ENCODE peak calls at places on chromosomes 4 and X, in six cellular contexts. E, A, C, R, W and M are unnamed samples.
A peak's percentile ranks its signal among the peaks of the same experiment; 100 is the strongest.

GRCh38 chrX:154321624-154322023 is 26.0 kb downstream of the TKTL1 start:
- DNase-seq in W (no peak), R (no peak), C (no peak), E (no peak), A (no peak), M (no peak)

GRCh38 chrX:39144965-39145364 is 343.7 kb downstream of the MID1IP1 start:
- DNase-seq in W (no peak), R (no peak), E (no peak), C (no peak), A (no peak), M (no peak)

GRCh38 chr4:78764498-78764961 is 11.6 kb upstream of the BMP2K start:
- DNase-seq in C (no peak), E (no peak), R (no peak), W (no peak), A (no peak), M (no peak)

GRCh38 chrX:31021537-31021936 is 50.3 kb downstream of the FTHL17 start:
- DNase-seq in W (no peak), C (no peak), A (no peak), R (no peak), E (no peak), M (no peak)

GRCh38 chrX:54602563-54602962 is 72.5 kb downstream of the GNL3L start:
- DNase-seq in E (no peak), R (no peak), C (no peak), A (no peak), W (no peak), M (no peak)

GRCh38 chr4:2934077-2934812 is 29.0 kb downstream of the NOP14 start:
- DNase-seq in E (no peak), C (peak; percentile 53), W (no peak), R (peak; percentile 88), A (no peak), M (no peak)

GRCh38 chr4:184757810-184758209 is 23.9 kb upstream of the CENPU start:
- DNase-seq in R (no peak), A (no peak), C (no peak), E (no peak), W (no peak), M (no peak)

GRCh38 chr4:38872620-38873019 is 5.0 kb downstream of the FAM114A1 start:
- DNase-seq in R (no peak), W (no peak), C (peak; percentile 36), E (peak; percentile 85), A (no peak), M (no peak)

GRCh38 chr4:23276076-23276475 is 583.3 kb downstream of the GBA3 start:
- DNase-seq in E (no peak), A (no peak), C (no peak), W (no peak), R (no peak), M (no peak)

GRCh38 chrX:24498181-24498580 is 33.1 kb downstream of the PDK3 start:
- DNase-seq in E (no peak), R (no peak), W (no peak), C (peak; percentile 22), A (no peak), M (no peak)

GRCh38 chr4:186902361-186902760 is 178.7 kb upstream of the FAT1 start:
- DNase-seq in C (no peak), R (no peak), E (no peak), W (no peak), A (no peak), M (no peak)

GRCh38 chr4:71941001-71941400 is 90.8 kb upstream of the NPFFR2 start:
- DNase-seq in W (peak; percentile 1), R (no peak), E (no peak), C (no peak), A (no peak), M (no peak)

GRCh38 chrX:10769696-10770619 is 149.6 kb upstream of the MID1 start:
- DNase-seq in A (no peak), R (no peak), W (no peak), E (no peak), C (no peak), M (no peak)

GRCh38 chr4:653080-653821 is 20.8 kb downstream of the ATP5ME start:
- DNase-seq in R (no peak), W (no peak), E (no peak), A (no peak), C (no peak), M (no peak)

GRCh38 chr4:28269426-28269825 is 1408.8 kb downstream of the STIM2 start:
- DNase-seq in R (no peak), W (no peak), A (no peak), E (no peak), C (no peak), M (no peak)

GRCh38 chrX:119981286-119982070 is 37.9 kb upstream of the NKAP start:
- DNase-seq in E (no peak), R (no peak), C (peak; percentile 50), W (peak; percentile 42), A (no peak), M (no peak)

GRCh38 chr4:2333356-2333841 is 71.5 kb upstream of the MXD4 start:
- DNase-seq in W (no peak), R (no peak), A (no peak), E (no peak), C (no peak), M (no peak)

GRCh38 chrX:11792461-11793421 is 34.7 kb downstream of the MSL3 start:
- DNase-seq in W (no peak), A (no peak), R (no peak), C (no peak), E (no peak), M (no peak)

GRCh38 chr4:16092682-16093319 is 9.0 kb upstream of the PROM1 start:
- DNase-seq in E (no peak), C (no peak), W (no peak), A (no peak), R (no peak), M (no peak)

GRCh38 chr4:182143822-182144620 is 99.2 kb upstream of the TENM3 start:
- DNase-seq in W (no peak), A (peak; percentile 54), C (no peak), R (no peak), E (no peak), M (peak; percentile 38)
- H3K4me3 ChIP-seq in W (no peak overlapping the region), A (peak overlapping the region; percentile 76), C (peak overlapping the region; percentile 19), R (peak overlapping the region; percentile 83), E (peak overlapping the region; percentile 81), M (peak overlapping the region; percentile 78)

DNA sequence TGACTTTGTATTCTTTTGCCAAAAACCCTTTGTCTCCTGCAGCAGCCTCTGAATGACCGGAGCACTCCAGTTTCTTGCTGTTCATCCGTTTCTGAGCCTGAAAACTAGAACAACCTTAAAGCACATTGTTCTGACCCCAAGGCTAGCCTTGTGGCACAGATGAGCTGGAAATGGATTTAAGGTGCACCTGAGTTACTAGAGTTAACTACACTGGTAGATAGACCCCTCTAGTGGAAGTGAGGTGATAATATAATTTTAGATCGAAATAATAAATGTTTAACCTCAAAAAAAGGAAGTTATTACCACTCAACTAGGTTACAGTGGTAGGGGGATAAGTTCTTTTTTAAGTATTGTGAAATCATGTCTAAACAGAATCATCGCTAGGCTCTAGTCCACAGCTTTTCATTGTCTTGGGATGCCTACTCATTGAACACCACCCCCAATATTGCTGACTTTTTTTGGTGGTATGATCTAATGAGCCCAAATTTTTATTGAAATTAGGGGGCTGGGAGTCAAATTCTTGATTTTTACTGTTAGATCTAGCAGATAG is 2.7 kb downstream of the PLS3 start:
- DNase-seq in A (no peak), W (no peak), C (no peak), R (no peak), E (no peak), M (no peak)
- TF ChIP-seq CTCF in A (no peak), W (no peak), C (no peak), R (no peak), E (no peak), M (no peak)

GRCh38 chrX:131791608-131792355 is 231.3 kb upstream of the STK26 start:
- DNase-seq in E (no peak), C (no peak), R (no peak), W (no peak), A (no peak), M (no peak)

GRCh38 chrX:131801066-131801465 is 222.0 kb upstream of the STK26 start:
- DNase-seq in C (no peak), R (no peak), A (no peak), E (no peak), W (no peak), M (no peak)

GRCh38 chrX:131792356-131792749 is 230.7 kb upstream of the STK26 start:
- DNase-seq in W (no peak), E (no peak), R (peak; percentile 93), A (peak; percentile 58), C (no peak), M (no peak)

GRCh38 chrX:131792789-131793462 is 230.2 kb upstream of the STK26 start:
- DNase-seq in R (peak; percentile 89), E (no peak), C (no peak), A (peak; percentile 65), W (no peak), M (no peak)

DNA sequence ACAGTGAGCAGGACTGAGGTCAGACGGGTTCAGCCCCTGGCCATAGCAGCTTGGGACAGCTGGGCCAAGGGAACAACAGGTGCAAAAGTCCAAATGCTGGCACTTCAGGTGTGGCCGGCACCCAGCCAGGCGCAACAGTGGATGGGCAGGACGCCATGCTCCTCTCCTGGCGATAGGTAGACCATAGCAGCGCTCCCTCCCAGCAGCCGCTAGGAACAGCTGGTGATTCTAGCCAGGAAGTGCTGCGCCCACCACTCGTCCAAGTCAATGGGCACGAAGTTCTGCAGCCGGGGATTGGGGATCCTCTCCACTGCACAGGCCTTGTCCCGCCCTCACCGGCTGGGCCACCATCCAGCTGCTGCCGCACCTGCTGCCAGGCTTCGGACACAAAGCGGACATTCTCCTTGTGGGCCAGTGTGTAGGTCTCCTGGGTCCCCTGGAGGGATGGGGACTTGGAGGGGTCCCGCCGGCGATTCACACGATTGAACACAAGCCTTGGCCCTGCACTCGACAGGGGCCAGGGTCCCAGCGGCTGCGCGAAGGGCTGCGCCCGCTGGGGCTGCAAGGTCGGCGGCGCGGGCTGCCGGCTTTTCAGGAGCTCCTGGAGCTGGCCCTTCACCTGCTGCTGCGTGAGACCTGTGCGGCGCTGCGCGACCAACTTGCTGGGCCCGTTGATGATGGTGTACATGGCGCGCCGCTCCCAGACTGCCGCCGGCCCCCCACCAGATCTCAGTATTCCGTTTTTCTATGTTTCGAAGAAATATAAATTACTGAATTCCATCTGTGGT is 227.5 kb upstream of the STK26 start:
- DNase-seq in W (no peak), C (no peak), A (no peak), R (no peak), E (no peak), M (no peak)
- H3K4me3 ChIP-seq in W (no peak overlapping the region), C (no peak overlapping the region), A (no peak overlapping the region), R (no peak overlapping the region), E (no peak overlapping the region), M (no peak overlapping the region)

GRCh38 chr4:77578145-77578544 is 27.5 kb upstream of the CXCL13 start:
- DNase-seq in E (no peak), W (no peak), R (no peak), A (no peak), C (no peak), M (no peak)
- TF ChIP-seq CTCF in E (peak; percentile 5), W (peak; percentile 43), R (no peak), A (no peak), C (no peak), M (no peak)

DNA sequence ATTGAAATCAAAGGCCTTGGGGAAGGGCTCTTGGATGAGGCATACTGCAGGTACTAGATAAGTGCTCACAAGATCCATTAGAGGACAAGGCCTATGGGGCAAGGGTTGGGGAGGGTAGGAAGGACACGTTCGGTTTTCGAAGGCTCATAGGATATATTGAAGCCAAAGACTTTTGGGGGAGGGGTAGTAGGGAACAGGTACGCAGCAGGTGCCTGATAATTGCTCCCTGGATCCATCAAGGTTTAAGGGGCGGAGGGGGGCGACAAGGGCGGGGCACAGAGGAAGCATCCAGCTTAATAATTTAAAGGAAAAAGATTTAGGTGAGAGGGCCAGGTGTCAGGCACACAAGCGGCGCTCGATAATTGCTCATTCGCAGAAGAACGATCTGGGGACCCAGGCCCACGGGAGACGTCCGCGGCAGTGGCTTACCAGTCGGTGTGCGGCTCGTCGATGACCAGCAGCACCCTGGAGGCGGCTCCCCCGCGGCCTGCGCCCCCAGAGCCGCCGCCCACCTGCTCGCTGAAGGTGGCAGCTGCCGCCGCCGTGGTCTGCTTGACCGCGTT is 653 bp downstream of the SYN1 start:
- DNase-seq in C (no peak), W (no peak), R (no peak), E (no peak), A (no peak), M (no peak)
- H3K4me3 ChIP-seq in C (no peak overlapping the region), W (no peak overlapping the region), R (peak overlapping the region; percentile 67), E (no peak overlapping the region), A (no peak overlapping the region), M (no peak overlapping the region)